ENCODE peak calls at places on chromosome 16, in four cellular contexts. F is HepG2, Q is K562, G is GM12878. Y is an unnamed sample.

GRCh38 chr16:27549607-27549856 is 181 bp downstream of the GTF3C1 start:
- DNase-seq in G (no peak), F (no peak), Q (peak), Y (no peak)

GRCh38 chr16:20515580-20516179 is 60.5 kb downstream of the ACSM2B start:
- DNase-seq in Q (no peak), G (no peak), F (peak), Y (no peak)

GRCh38 chr16:28504707-28505404 is 1.8 kb downstream of the IL27 start:
- DNase-seq in F (no peak), G (no peak), Q (no peak), Y (no peak)

GRCh38 chr16:85428168-85428898 is 184.8 kb upstream of the GSE1 start:
- DNase-seq in F (no peak), G (no peak), Q (peak), Y (peak)

GRCh38 chr16:85441189-85441889 is 171.8 kb upstream of the GSE1 start:
- DNase-seq in Q (peak), F (peak), G (no peak), Y (no peak)

GRCh38 chr16:62794724-62795123 is 758.5 kb upstream of the CDH8 start:
- DNase-seq in G (no peak), Q (no peak), F (no peak), Y (no peak)

GRCh38 chr16:86363057-86363490 is 147.3 kb upstream of the FOXF1 start:
- DNase-seq in Q (no peak), F (no peak), G (no peak), Y (no peak)

GRCh38 chr16:10554569-10554968 is 25.8 kb downstream of the EMP2 start:
- DNase-seq in F (no peak), G (peak), Q (no peak), Y (no peak)

GRCh38 chr16:9447195-9447551 is 355.7 kb downstream of the HAPSTR1 start:
- DNase-seq in G (no peak), F (no peak), Q (no peak), Y (no peak)

GRCh38 chr16:24753437-24753836 is 24.0 kb downstream of the TNRC6A start:
- DNase-seq in Q (no peak), G (no peak), F (no peak), Y (no peak)

GRCh38 chr16:54651440-54651839 is 279.2 kb upstream of the IRX5 start:
- DNase-seq in Q (no peak), G (no peak), F (no peak), Y (no peak)

GRCh38 chr16:54654429-54654828 is 276.2 kb upstream of the IRX5 start:
- DNase-seq in F (no peak), G (no peak), Q (no peak), Y (peak)

GRCh38 chr16:54649846-54650245 is 280.8 kb upstream of the IRX5 start:
- DNase-seq in Q (no peak), G (no peak), F (no peak), Y (no peak)

GRCh38 chr16:54655171-54655590 is 275.5 kb upstream of the IRX5 start:
- DNase-seq in F (no peak), G (no peak), Q (no peak), Y (peak)

DNA sequence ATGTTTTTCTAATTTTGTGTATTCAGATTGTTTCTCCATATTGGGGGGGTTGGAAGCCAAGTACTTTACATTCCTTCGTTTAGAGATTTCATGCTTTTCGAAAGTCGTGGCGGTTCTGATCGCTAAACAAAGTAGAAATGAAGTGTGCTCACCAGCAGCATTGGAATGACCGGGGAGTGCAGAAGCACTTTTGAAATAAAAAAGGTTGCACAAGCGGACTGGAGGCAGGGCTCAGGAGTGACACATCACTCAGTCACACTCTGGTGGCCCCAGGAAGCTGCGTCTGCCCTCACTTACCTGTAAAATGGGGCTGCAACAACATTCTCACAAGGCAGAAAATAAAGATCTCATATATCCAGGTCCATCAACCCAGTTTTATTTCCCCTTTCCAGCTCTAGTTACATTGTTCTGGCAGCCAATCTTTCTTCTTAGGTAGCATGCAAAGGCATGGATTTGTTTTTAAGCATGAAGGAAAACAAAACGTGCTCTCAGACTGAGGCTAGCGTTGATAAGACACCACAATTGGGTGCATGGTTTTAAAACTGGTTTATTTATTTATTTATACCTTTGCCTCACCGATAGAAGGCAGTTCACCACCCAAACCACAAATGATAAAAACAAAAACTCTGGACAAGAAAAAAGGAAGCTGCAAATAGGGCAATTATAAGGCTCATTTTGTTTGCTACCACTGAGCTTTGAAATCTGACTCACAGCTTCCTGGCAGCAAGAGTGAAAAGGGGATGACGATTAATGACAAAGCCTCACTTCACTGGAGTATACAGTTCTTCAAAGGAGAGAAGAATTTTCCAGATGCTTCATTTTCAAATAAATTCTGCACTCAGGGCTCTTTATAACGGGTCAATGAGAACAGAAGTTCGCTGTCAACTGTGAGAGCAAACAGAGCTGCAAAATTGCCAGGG is 278.6 kb upstream of the IRX5 start:
- DNase-seq in G (no peak), F (no peak), Q (no peak), Y (no peak)
- TF ChIP-seq BHLHE40 in G (no peak), F (no peak), Q (no peak), Y (no peak)

GRCh38 chr16:1028524-1029258 is 43.9 kb upstream of the SSTR5 start:
- DNase-seq in F (no peak), Q (no peak), G (no peak), Y (no peak)

GRCh38 chr16:1027416-1027815 is 45.1 kb upstream of the SSTR5 start:
- DNase-seq in G (no peak), F (no peak), Q (no peak), Y (no peak)

GRCh38 chr16:1028056-1028455 is 44.5 kb upstream of the SSTR5 start:
- DNase-seq in Q (no peak), G (no peak), F (no peak), Y (no peak)

GRCh38 chr16:1026057-1026783 is 44.6 kb downstream of the SOX8 start:
- DNase-seq in F (no peak), Q (no peak), G (no peak), Y (no peak)

GRCh38 chr16:1026784-1027415 is 45.3 kb downstream of the SOX8 start:
- DNase-seq in G (no peak), F (no peak), Q (no peak), Y (no peak)
- TF ChIP-seq FOXM1 in G (no peak), F (no peak), Q (no peak), Y (no peak)

GRCh38 chr16:65409505-65409904 is 287.6 kb upstream of the CDH11 start:
- DNase-seq in F (no peak), G (no peak), Q (no peak), Y (no peak)

GRCh38 chr16:65413861-65414260 is 292.0 kb upstream of the CDH11 start:
- DNase-seq in Q (no peak), G (no peak), F (no peak), Y (no peak)

GRCh38 chr16:65414284-65414984 is 292.6 kb upstream of the CDH11 start:
- DNase-seq in G (no peak), F (no peak), Q (no peak), Y (no peak)

GRCh38 chr16:65406933-65407332 is 285.1 kb upstream of the CDH11 start:
- DNase-seq in G (no peak), Q (no peak), F (no peak), Y (no peak)

GRCh38 chr16:65410801-65411200 is 288.9 kb upstream of the CDH11 start:
- DNase-seq in F (no peak), G (no peak), Q (no peak), Y (no peak)
- TF ChIP-seq BHLHE40 in F (no peak), G (no peak), Q (no peak), Y (no peak)

DNA sequence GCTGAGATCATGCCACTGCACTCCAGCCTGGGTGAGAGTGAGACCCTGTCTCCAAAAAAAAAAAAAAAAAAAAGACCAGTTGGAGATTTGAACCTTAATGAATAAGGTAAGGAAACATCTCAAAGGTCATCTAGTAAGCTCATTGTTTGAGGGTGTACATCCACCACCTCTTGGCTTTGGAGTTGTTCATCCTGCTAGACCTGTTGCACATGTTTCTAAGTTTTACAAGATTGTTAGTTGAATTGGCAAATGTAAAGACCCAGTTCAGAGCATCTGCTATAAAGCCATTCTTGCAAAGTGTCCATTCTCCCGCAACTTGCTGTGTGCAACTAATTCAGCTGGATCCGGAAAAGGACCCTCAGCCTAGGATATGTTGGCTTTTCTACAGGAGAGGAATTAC is 1.5 kb downstream of the PSMD7 start:
- DNase-seq in G (no peak), Q (no peak), F (no peak), Y (no peak)
- TF ChIP-seq FOXM1 in G (no peak), Q (no peak), F (no peak), Y (no peak)

DNA sequence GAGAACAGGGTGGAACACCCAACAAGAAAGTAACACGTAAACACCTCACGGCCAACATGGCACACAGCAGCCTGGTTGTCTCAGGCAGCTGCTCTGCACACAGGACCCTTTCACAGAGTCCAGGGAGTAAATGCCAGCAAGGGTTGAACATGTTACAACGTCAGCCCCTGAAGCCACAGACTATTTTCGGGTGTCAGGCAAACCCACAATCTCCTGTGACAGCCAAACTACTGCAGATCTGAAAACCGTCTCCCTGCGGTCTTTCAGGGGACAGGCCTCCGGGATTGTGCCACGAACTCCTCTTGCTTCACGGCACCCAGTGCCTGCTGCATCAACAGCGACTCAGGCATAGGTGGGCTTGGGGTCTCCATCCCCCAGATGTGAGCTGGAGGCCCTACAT is 127.7 kb downstream of the XYLT1 start:
- DNase-seq in Q (no peak), G (peak), F (no peak), Y (no peak)
- TF ChIP-seq BHLHE40 in Q (no peak), G (peak), F (no peak), Y (no peak)

Y was measured in HEK293T.